ENCODE peak calls at places on chromosomes 11 and 22, in five cellular contexts. V, S, X, Y and R are unnamed samples. For H3K4me1 and H3K36me3, the result is how much of the 10 kb centered on the place peaks cover.

GRCh38 chr11:70733327-70734325 is 335.3 kb downstream of the CTTN start:
- DNase-seq in V (no peak), S (peak), X (no peak), Y (no peak), R (peak)

GRCh38 chr11:106480581-106481185 is 403.2 kb downstream of the AASDHPPT start:
- DNase-seq in V (no peak), S (no peak), X (no peak), Y (no peak), R (no peak)

GRCh38 chr11:75142714-75143419 is 8.0 kb upstream of the SLCO2B1 start:
- DNase-seq in V (no peak), S (peak), X (peak), Y (no peak), R (no peak)

GRCh38 chr11:126229782-126230540 is 18.4 kb downstream of the FAM118B start:
- DNase-seq in V (no peak), S (no peak), X (no peak), Y (no peak), R (no peak)

GRCh38 chr11:44793350-44794090 is 66.8 kb downstream of the TSPAN18 start:
- DNase-seq in V (no peak), S (no peak), X (no peak), Y (peak), R (no peak)

GRCh38 chr11:124108158-124108557 is 7.1 kb upstream of the VWA5A start:
- DNase-seq in V (no peak), S (no peak), X (no peak), Y (peak), R (no peak)

GRCh38 chr11:10358696-10359095 is 53.8 kb downstream of the ADM start:
- DNase-seq in V (no peak), S (no peak), X (no peak), Y (no peak), R (no peak)

GRCh38 chr11:36000616-36001190 is 56.8 kb downstream of the LDLRAD3 start:
- DNase-seq in V (no peak), S (no peak), X (no peak), Y (no peak), R (no peak)

GRCh38 chr11:35274909-35275807 is 136.2 kb downstream of the CD44 start:
- DNase-seq in V (no peak), S (peak), X (peak), Y (no peak), R (peak)

GRCh38 chr22:50376064-50376747 is 33.1 kb downstream of the PPP6R2 start:
- DNase-seq in V (no peak), S (no peak), X (no peak), Y (no peak), R (no peak)

GRCh38 chr22:38843201-38843715 is 570 bp downstream of the NPTXR start:
- DNase-seq in V (peak), S (peak), X (peak), Y (peak), R (peak)

GRCh38 chr22:49658902-49659280 is 168.8 kb downstream of the BRD1 start:
- DNase-seq in V (peak), S (peak), X (no peak), Y (no peak), R (no peak)

GRCh38 chr11:7548659-7549283 is 35.0 kb downstream of the PPFIBP2 start:
- DNase-seq in V (no peak), S (no peak), X (peak), Y (peak), R (no peak)

GRCh38 chr11:126104420-126104819 is 41.8 kb upstream of the CDON start:
- DNase-seq in V (no peak), S (no peak), X (no peak), Y (peak), R (no peak)

GRCh38 chr11:14655435-14655834 is 11.8 kb downstream of the PDE3B start:
- DNase-seq in V (no peak), S (no peak), X (no peak), Y (no peak), R (no peak)

GRCh38 chr11:18368236-18368635 is 26.1 kb upstream of the LDHA start:
- DNase-seq in V (no peak), S (no peak), X (no peak), Y (no peak), R (no peak)

GRCh38 chr11:92376680-92377079 is 152.1 kb downstream of the FAT3 start:
- DNase-seq in V (no peak), S (no peak), X (no peak), Y (no peak), R (no peak)

GRCh38 chr11:36741515-36741914 is 143.5 kb upstream of the RAG2 start:
- DNase-seq in V (no peak), S (no peak), X (no peak), Y (no peak), R (no peak)

GRCh38 chr22:17913705-17914282 is 110.6 kb downstream of the MICAL3 start:
- DNase-seq in V (no peak), S (no peak), X (no peak), Y (no peak), R (no peak)

GRCh38 chr11:77883775-77884174 is 62.8 kb downstream of the AAMDC start:
- DNase-seq in V (no peak), S (no peak), X (no peak), Y (no peak), R (no peak)

GRCh38 chr11:103624708-103625623 is 411.5 kb upstream of the DDI1 start:
- DNase-seq in V (no peak), S (no peak), X (no peak), Y (no peak), R (no peak)

GRCh38 chr11:107050126-107050525 is 31.9 kb upstream of the GUCY1A2 start:
- DNase-seq in V (no peak), S (no peak), X (no peak), Y (no peak), R (no peak)

GRCh38 chr22:44351685-44352377 is 39.1 kb upstream of the SHISAL1 start:
- DNase-seq in V (peak), S (no peak), X (no peak), Y (peak), R (no peak)

GRCh38 chr22:45640941-45641621 is 30.6 kb upstream of the ATXN10 start:
- DNase-seq in V (no peak), S (no peak), X (no peak), Y (no peak), R (no peak)

GRCh38 chr22:45638834-45639746 is 32.5 kb upstream of the ATXN10 start:
- DNase-seq in V (no peak), S (peak), X (peak), Y (no peak), R (no peak)

GRCh38 chr22:45638197-45638596 is 33.4 kb upstream of the ATXN10 start:
- DNase-seq in V (no peak), S (no peak), X (no peak), Y (no peak), R (no peak)

GRCh38 chr22:45639747-45640102 is 31.9 kb upstream of the ATXN10 start:
- DNase-seq in V (no peak), S (no peak), X (no peak), Y (no peak), R (no peak)

GRCh38 chr22:45640291-45640940 is 31.2 kb upstream of the ATXN10 start:
- DNase-seq in V (no peak), S (no peak), X (no peak), Y (no peak), R (no peak)
- H3K4me1 ChIP-seq in V (under half), S (under half), X (under half), Y (under half), R (under half)

GRCh38 chr22:42160830-42161696 is 30.5 kb upstream of the CYP2D6 start:
- DNase-seq in V (no peak), S (no peak), X (no peak), Y (no peak), R (no peak)
- H3K36me3 ChIP-seq in V (under half), S (under half), X (under half), Y (under half), R (under half)

DNA sequence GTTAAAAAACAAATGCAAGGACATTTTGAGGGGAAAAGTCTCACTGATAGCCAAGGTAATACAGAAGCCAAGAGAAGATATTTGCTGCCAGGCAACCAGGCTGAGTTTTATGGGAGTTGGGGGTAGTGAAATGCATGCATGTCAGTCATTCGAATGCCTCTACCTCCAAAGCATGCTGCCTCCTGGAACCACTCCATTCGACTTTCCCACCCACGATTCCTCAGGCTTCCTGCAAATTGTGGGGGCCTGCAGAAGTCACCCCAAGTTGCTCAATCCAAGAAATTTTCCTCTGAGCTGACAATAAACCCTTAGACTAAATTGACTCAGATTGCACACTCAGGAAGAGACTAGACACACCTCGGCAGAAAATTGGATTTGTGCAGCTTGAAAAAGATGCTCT is 73.6 kb upstream of the GRK3 start:
- DNase-seq in V (no peak), S (no peak), X (no peak), Y (no peak), R (no peak)
- H3K4me3 ChIP-seq in V (no peak), S (no peak), X (no peak), Y (no peak), R (no peak)

DNA sequence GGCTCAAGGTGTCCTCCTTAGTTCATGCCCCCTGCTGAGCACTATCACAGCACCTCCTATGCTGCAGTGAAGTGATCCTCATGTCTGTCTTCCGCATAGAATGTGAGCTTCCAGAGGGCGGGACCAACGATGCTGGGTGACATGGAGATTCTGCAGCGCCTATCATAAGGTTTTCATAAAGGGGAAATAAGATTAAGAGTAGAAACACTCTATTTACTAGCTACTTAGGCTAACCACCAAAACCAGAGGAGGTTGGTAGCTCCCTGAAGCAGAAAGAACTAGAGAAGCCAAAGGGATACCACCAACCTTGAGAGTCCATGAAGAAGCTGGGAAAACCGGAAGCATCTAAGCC is 39.3 kb upstream of the POU2AF1 start:
- DNase-seq in V (no peak), S (no peak), X (no peak), Y (no peak), R (no peak)
- H3K4me1 ChIP-seq in V (under half), S (under half), X (under half), Y (under half), R (under half)

GRCh38 chr11:60875366-60875720 is 8.0 kb downstream of the ZP1 start:
- DNase-seq in V (no peak), S (peak), X (no peak), Y (no peak), R (no peak)
- H3K36me3 ChIP-seq in V (under half), S (under half), X (under half), Y (under half), R (under half)

GRCh38 chr11:68312117-68312779 is at the start of gene LRP5:
- DNase-seq in V (peak), S (no peak), X (no peak), Y (peak), R (peak)
- H3K4me3 ChIP-seq in V (peak), S (peak), X (peak), Y (peak), R (peak)

DNA sequence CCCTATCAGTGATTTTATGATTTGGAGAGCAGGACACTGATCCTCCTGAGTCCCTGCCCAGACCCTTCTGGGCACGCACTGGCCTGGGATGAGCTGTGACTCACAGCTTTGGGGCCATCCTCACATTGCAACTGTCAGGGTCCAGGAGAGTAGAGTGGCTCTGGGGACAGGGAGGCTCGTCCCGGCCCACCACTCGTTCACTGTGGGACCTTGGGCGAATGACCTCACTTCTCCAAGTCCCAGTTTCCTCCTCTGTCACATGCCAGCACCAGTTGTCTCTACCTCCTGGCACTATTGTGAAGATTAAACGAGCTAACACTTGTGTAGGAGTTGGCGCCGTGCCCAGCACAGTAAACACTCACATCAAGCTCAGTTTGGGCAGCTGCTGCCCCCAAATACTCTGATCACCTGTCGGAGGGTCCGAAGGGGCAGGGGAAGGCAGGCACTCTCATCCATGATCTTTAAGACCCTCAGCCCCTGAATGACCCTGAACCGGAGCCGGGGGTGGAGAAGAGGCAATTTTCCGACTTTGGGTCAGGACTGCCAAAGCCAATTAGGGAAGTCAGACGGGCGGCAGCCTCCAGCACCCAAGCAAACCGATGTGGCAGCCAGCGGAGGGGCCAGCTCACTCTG is 235.1 kb downstream of the MIAT start:
- DNase-seq in V (peak), S (peak), X (peak), Y (peak), R (peak)
- H3K4me1 ChIP-seq in V (under half), S (under half), X (under half), Y (under half), R (under half)

GRCh38 chr11:72876147-72876546 is 61.9 kb downstream of the ATG16L2 start:
- DNase-seq in V (no peak), S (no peak), X (no peak), Y (no peak), R (no peak)
- H3K36me3 ChIP-seq in V (under half), S (under half), X (under half), Y (under half), R (under half)